ENCODE peak calls at places on chromosomes 13 and 19, in six cellular contexts. Z is EL; V is substantia nigra; U is COR-L47; D is activated CD4-positive, alpha-beta T cell treated with anti-CD3 and anti-CD28 coated beads, Interleukin-2, amount 10 ng/mL, durations not matched to agents 7 days and 5 days; M is hepatocyte. B is an unnamed sample.

GRCh38 chr19:6459356-6460098 is at the start of gene SLC25A23:
- DNase-seq in Z (peak), V (peak), U (peak), D (peak), M (peak), B (peak)

GRCh38 chr19:3479819-3480215 is 508 bp downstream of the SMIM24 start:
- DNase-seq in Z (no peak), V (no peak), U (no peak), D (peak), M (peak), B (no peak)

GRCh38 chr13:41981961-41982723 is 21.2 kb upstream of the VWA8 start:
- DNase-seq in Z (peak), V (no peak), U (no peak), D (no peak), M (no peak), B (no peak)

GRCh38 chr13:19713186-19713965 is 69.4 kb downstream of the PSPC1 start:
- DNase-seq in Z (peak), V (no peak), U (no peak), D (no peak), M (no peak), B (no peak)

GRCh38 chr19:44607917-44608316 is 5.4 kb upstream of the IGSF23 start:
- DNase-seq in Z (no peak), V (no peak), U (no peak), D (no peak), M (no peak), B (no peak)

GRCh38 chr13:75798353-75799245 is 162.5 kb downstream of the LMO7 start:
- DNase-seq in Z (peak), V (no peak), U (no peak), D (no peak), M (peak), B (no peak)

GRCh38 chr19:1999856-2000515 is 15.5 kb downstream of the BTBD2 start:
- DNase-seq in Z (no peak), V (no peak), U (no peak), D (no peak), M (peak), B (no peak)

GRCh38 chr13:98717256-98717655 is 35.2 kb downstream of the SLC15A1 start:
- DNase-seq in Z (no peak), V (no peak), U (no peak), D (no peak), M (no peak), B (no peak)

GRCh38 chr13:97911311-97912138 is 42.0 kb upstream of the IPO5 start:
- DNase-seq in Z (peak), V (no peak), U (no peak), D (no peak), M (peak), B (no peak)

GRCh38 chr19:13014921-13015280 is 19.6 kb downstream of the NFIX start:
- DNase-seq in Z (no peak), V (no peak), U (no peak), D (no peak), M (no peak), B (no peak)

GRCh38 chr13:73717632-73718031 is 416.6 kb downstream of the KLF12 start:
- DNase-seq in Z (peak), V (no peak), U (no peak), D (no peak), M (peak), B (no peak)

GRCh38 chr13:42369071-42369795 is 97.3 kb downstream of the AKAP11 start:
- DNase-seq in Z (no peak), V (no peak), U (no peak), D (no peak), M (no peak), B (no peak)

GRCh38 chr19:42270346-42271044 is 1.4 kb downstream of the CIC start:
- DNase-seq in Z (peak), V (peak), U (peak), D (peak), M (no peak), B (peak)

GRCh38 chr19:5078179-5078578 is 109.3 kb downstream of the KDM4B start:
- DNase-seq in Z (no peak), V (no peak), U (no peak), D (no peak), M (no peak), B (no peak)

GRCh38 chr13:26325876-26326275 is 71.9 kb downstream of the CDK8 start:
- DNase-seq in Z (no peak), V (no peak), U (no peak), D (no peak), M (no peak), B (no peak)

GRCh38 chr19:57477191-57478008 is at the start of gene ZNF772:
- DNase-seq in Z (peak), V (peak), U (peak), D (peak), M (peak), B (peak)

B was measured in frontal cortex.